ENCODE peak calls at places on chromosomes 16 and 17, in four cellular contexts. P, M, C and E are unnamed samples.

GRCh38 chr16:2178321-2179106 is 17.9 kb downstream of the CASKIN1 start:
- ATAC-seq in P (peak), M (peak), C (peak), E (no peak)

GRCh38 chr17:27984816-27985215 is 57.7 kb upstream of the NLK start:
- ATAC-seq in C (no peak), P (no peak), M (no peak), E (no peak)

GRCh38 chr16:55900616-55901393 is 25.6 kb upstream of the CES5A start:
- ATAC-seq in P (no peak), M (no peak), C (no peak), E (no peak)

GRCh38 chr17:41231731-41232130 is 518 bp upstream of the KRTAP9-3 start:
- ATAC-seq in C (no peak), M (no peak), P (no peak), E (no peak)

GRCh38 chr17:69602969-69603368 is 188.5 kb downstream of the MAP2K6 start:
- ATAC-seq in M (no peak), P (peak), C (peak), E (no peak)

GRCh38 chr17:50684612-50685333 is 22.9 kb downstream of the ANKRD40 start:
- ATAC-seq in C (no peak), P (no peak), M (peak), E (no peak)

GRCh38 chr17:82384730-82385429 is 13.3 kb downstream of the UTS2R start:
- ATAC-seq in M (peak), C (no peak), P (no peak), E (peak)

GRCh38 chr16:4404247-4404966 is 12.0 kb downstream of the CORO7 start:
- ATAC-seq in C (peak), M (peak), P (peak), E (peak)